ENCODE peak calls at places on chromosomes 13 and 19, in eight cellular contexts. S is DMS153, K is heart right ventricle, W is NAMALWA, G is GM12878, P is adrenal gland, C is IMR-90, Z is SK-N-DZ. A is an unnamed sample.

GRCh38 chr13:92224052-92224821 is 825.8 kb downstream of the GPC5 start:
- DNase-seq in S (no peak), K (no peak), W (no peak), G (no peak), P (no peak), C (peak), Z (no peak), A (no peak)

GRCh38 chr19:38239816-38240215 is 15.8 kb upstream of the DPF1 start:
- DNase-seq in S (no peak), K (no peak), W (no peak), G (no peak), P (no peak), C (no peak), Z (no peak), A (no peak)

GRCh38 chr13:34162545-34162936 is 344.6 kb downstream of the RFC3 start:
- DNase-seq in S (no peak), K (no peak), W (no peak), G (no peak), P (no peak), C (peak), Z (no peak), A (no peak)

GRCh38 chr19:40419066-40419612 is 6.0 kb upstream of the PRX start:
- DNase-seq in S (no peak), K (no peak), W (no peak), G (no peak), P (peak), C (no peak), Z (no peak), A (no peak)

GRCh38 chr13:89393758-89394157 is 1722.6 kb downstream of the SLITRK5 start:
- DNase-seq in S (no peak), K (no peak), W (no peak), G (no peak), P (no peak), C (no peak), Z (no peak), A (no peak)

GRCh38 chr13:33066329-33066728 is 50.1 kb downstream of the KL start:
- DNase-seq in S (no peak), K (no peak), W (no peak), G (no peak), P (no peak), C (no peak), Z (no peak), A (no peak)

GRCh38 chr19:16180611-16181010 is 4.6 kb upstream of the FAM32A start:
- DNase-seq in S (no peak), K (no peak), W (no peak), G (no peak), P (no peak), C (peak), Z (no peak), A (no peak)

GRCh38 chr19:14174883-14175282 is 31.1 kb downstream of the ADGRL1 start:
- DNase-seq in S (no peak), K (no peak), W (no peak), G (no peak), P (no peak), C (no peak), Z (no peak), A (no peak)

GRCh38 chr19:34044011-34044410 is 128.3 kb upstream of the LSM14A start:
- DNase-seq in S (no peak), K (no peak), W (no peak), G (no peak), P (no peak), C (no peak), Z (no peak), A (no peak)

GRCh38 chr13:107824636-107825035 is 390.7 kb downstream of the LIG4 start:
- DNase-seq in S (peak), K (no peak), W (no peak), G (no peak), P (no peak), C (no peak), Z (no peak), A (no peak)

A was measured in gastrocnemius medialis.